ENCODE peak calls at places on chromosomes 11 and 22, in ten cellular contexts. H is PC-3, J is SK-N-SH, R is neuronal stem cell, M is astrocyte, Z is GM23248, L is OCI-LY7, Y is mammary epithelial cell, B is A549, N is IMR-90. D is an unnamed sample.
A peak's percentile ranks its signal among the peaks of the same experiment; 100 is the strongest.

GRCh38 chr11:9362393-9362863 is 22.0 kb upstream of the IPO7 start:
- DNase-seq in H (no peak), Y (no peak), M (no peak), Z (peak; percentile 24), L (no peak), B (no peak), R (no peak), N (no peak), J (peak; percentile 57), D (no peak)

GRCh38 chr11:83156150-83156995 is 558 bp upstream of the PCF11 start:
- DNase-seq in M (peak; percentile 99), R (peak; percentile 99), Z (peak; percentile 100), L (peak; percentile 100), B (peak; percentile 100), H (peak; percentile 100), N (peak; percentile 100), J (peak; percentile 93), Y (peak; percentile 100), D (peak; percentile 98)

GRCh38 chr22:41429232-41429945 is 17.2 kb downstream of the TOB2 start:
- DNase-seq in H (no peak), L (no peak), B (no peak), N (no peak), Y (peak; percentile 56), J (no peak), Z (peak; percentile 27), M (no peak), R (no peak), D (no peak)

GRCh38 chr11:27282806-27283205 is 80.2 kb downstream of the CCDC34 start:
- DNase-seq in B (peak; percentile 45), H (no peak), J (no peak), Z (peak; percentile 49), R (no peak), N (no peak), M (peak; percentile 78), Y (no peak), L (no peak), D (no peak)

GRCh38 chr11:35142481-35143207 is 3.7 kb downstream of the CD44 start:
- DNase-seq in R (no peak), Y (peak; percentile 77), N (peak; percentile 82), Z (peak; percentile 88), B (no peak), L (peak; percentile 43), M (peak; percentile 87), J (no peak), H (peak; percentile 83), D (no peak)

GRCh38 chr11:94655951-94656350 is 88.8 kb downstream of the PIWIL4 start:
- DNase-seq in H (no peak), N (no peak), Y (no peak), R (no peak), M (no peak), Z (no peak), L (no peak), J (no peak), B (no peak), D (no peak)

GRCh38 chr11:46492540-46492939 is 101.0 kb upstream of the CHRM4 start:
- DNase-seq in M (no peak), Z (peak; percentile 39), R (no peak), H (no peak), B (no peak), J (no peak), Y (no peak), L (no peak), N (no peak), D (no peak)

GRCh38 chr22:46031561-46031960 is 54.6 kb upstream of the WNT7B start:
- DNase-seq in J (no peak), L (no peak), Z (no peak), N (no peak), H (no peak), Y (no peak), B (no peak), R (no peak), M (no peak), D (no peak)

DNA sequence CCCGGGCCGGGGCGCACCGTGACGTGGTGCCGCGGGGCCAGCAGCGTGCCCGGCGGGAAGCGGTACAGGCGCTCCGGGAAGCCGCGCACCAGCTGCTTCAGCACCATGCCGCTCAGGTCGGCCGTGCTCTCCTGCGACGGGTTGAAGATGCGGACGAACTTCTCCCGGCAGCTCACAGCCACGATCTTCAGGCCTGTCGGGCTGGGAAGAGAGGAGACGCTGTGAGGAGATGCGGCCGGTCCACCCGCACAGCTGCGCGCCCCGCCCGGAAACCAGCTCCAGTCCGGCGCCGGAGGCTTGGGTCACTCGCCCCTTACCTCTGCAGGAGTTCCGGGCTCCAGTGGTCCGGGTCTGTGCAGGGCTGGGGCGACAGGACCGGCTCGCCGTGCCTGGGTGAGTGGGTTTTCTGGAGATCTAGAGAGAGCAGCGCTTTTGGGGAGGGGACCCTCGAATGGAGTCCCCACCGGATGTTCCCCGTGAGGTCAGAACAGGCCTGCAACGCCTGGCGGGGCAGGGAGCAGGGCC is 4.3 kb downstream of the LMNTD2 start:
- DNase-seq in Y (no peak), H (no peak), Z (peak; percentile 49), J (no peak), B (no peak), N (no peak), M (no peak), R (no peak), L (no peak), D (no peak)
- H3K4me3 ChIP-seq in Y (no peak overlapping the region), H (no peak overlapping the region), Z (no peak overlapping the region), J (peak overlapping the region; percentile 53), B (no peak overlapping the region), N (no peak overlapping the region), M (no peak overlapping the region), R (no peak overlapping the region), L (no peak overlapping the region), D (no peak overlapping the region)

GRCh38 chr22:42920101-42920820 is 63.2 kb upstream of the ARFGAP3 start:
- DNase-seq in N (peak; percentile 39), Y (peak; percentile 55), Z (peak; percentile 93), M (peak; percentile 52), J (no peak), L (no peak), R (no peak), B (peak; percentile 35), H (no peak), D (no peak)

GRCh38 chr22:42921301-42921700 is 64.2 kb upstream of the ARFGAP3 start:
- DNase-seq in H (no peak), M (no peak), L (no peak), N (no peak), Z (peak; percentile 59), J (no peak), R (no peak), Y (no peak), B (no peak), D (no peak)

GRCh38 chr22:42918500-42918899 is 61.4 kb upstream of the ARFGAP3 start:
- DNase-seq in H (no peak), Y (peak; percentile 90), Z (no peak), M (no peak), N (no peak), R (no peak), L (no peak), B (no peak), J (no peak), D (no peak)

GRCh38 chr22:42915980-42916765 is 59.1 kb upstream of the ARFGAP3 start:
- DNase-seq in Y (no peak), R (no peak), J (no peak), M (no peak), Z (no peak), H (no peak), B (no peak), L (no peak), N (no peak), D (no peak)

GRCh38 chr22:42919199-42919598 is 62.1 kb upstream of the ARFGAP3 start:
- DNase-seq in Z (peak; percentile 72), L (no peak), Y (peak; percentile 44), B (peak; percentile 22), N (no peak), R (no peak), M (peak; percentile 20), H (peak; percentile 44), J (no peak), D (no peak)
- H3K4me2 ChIP-seq in Z (peak overlapping the region; percentile 14), L (no peak overlapping the region), Y (peak overlapping the region; percentile 73), B (peak overlapping the region; percentile 65), N (no peak overlapping the region), R (no peak overlapping the region), M (no peak overlapping the region), H (no peak overlapping the region), J (no peak overlapping the region), D (no peak overlapping the region)

DNA sequence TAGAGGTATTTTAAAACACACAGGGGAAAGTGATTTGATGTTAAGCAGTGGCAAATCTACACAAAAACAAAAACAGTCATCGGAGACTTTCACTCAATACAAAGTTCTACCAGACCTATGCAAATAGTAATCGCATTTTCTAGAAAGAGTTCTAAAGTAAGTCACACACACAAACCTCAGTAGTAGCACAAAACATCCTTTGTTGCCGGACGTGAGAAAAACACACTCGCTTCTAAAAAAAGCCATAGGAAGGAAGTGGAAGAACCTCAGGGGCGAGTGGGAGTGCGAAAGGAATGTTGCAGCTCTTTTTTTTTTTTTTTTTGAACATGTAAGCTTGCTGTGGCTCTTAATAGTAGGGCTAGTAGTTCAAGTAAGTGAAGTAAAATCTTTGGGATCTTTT is 88.9 kb downstream of the MAML2 start:
- DNase-seq in H (no peak), N (peak; percentile 75), R (no peak), J (no peak), M (peak; percentile 88), B (no peak), Y (peak; percentile 65), L (peak; percentile 42), Z (peak; percentile 65), D (peak; percentile 58)
- H3K4me1 ChIP-seq in H (peaks cover 22% of the 10 kb centered on the region), N (peaks cover 16% of the 10 kb centered on the region), R (peaks cover 11% of the 10 kb centered on the region), J (peaks cover 54% of the 10 kb centered on the region), M (peaks cover 24% of the 10 kb centered on the region), B (peaks cover 13% of the 10 kb centered on the region), Y (peaks cover 32% of the 10 kb centered on the region), L (peaks cover 60% of the 10 kb centered on the region), Z (peaks cover 53% of the 10 kb centered on the region), D (peaks cover 58% of the 10 kb centered on the region)

GRCh38 chr11:120208012-120208441 is 2.8 kb upstream of the OAF start:
- DNase-seq in N (no peak), L (no peak), H (no peak), Y (no peak), J (no peak), B (no peak), M (no peak), R (no peak), Z (no peak), D (no peak)

GRCh38 chr11:120207517-120207916 is 3.3 kb upstream of the OAF start:
- DNase-seq in H (no peak), L (no peak), R (no peak), Y (no peak), M (no peak), Z (no peak), N (no peak), B (no peak), J (no peak), D (no peak)

GRCh38 chr11:120203626-120204025 is 7.2 kb upstream of the OAF start:
- DNase-seq in Z (no peak), L (no peak), H (no peak), N (no peak), J (no peak), R (no peak), Y (no peak), B (no peak), M (no peak), D (no peak)

GRCh38 chr11:120208777-120209176 is 2.1 kb upstream of the OAF start:
- DNase-seq in M (peak; percentile 60), R (no peak), H (peak; percentile 79), B (peak; percentile 44), Y (peak; percentile 79), J (no peak), Z (peak; percentile 85), L (no peak), N (peak; percentile 75), D (no peak)

DNA sequence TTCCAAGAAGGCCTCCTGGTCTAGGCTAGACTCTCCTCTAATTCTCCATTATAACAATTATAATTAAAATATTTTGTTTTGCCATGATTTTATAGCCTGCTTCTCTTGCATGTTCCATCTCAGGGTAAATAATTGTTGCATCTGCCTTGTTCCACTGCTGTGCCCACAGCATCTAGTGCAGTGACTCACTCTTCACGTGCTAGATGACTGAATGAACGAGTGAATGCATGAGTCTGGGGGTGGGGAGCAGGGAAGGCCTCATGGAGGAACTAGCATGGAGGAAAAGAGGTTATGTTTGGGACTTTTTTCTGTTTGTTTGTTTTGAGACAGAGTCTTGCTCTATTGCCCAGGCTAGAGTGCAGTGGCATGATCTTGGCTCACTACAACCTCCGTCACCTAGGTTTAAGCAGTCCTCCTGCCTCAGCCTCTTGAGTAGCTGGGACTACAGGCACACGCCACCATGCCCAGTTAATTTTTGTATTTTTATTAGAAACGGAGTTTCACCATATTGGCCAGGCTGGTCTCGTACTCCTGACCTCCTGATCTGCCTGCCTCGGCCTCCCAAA is 5.2 kb upstream of the OAF start:
- DNase-seq in M (peak; percentile 56), Z (peak; percentile 91), R (no peak), J (no peak), H (peak; percentile 64), N (peak; percentile 86), B (peak; percentile 10), Y (peak; percentile 81), L (no peak), D (no peak)
- H3K4me3 ChIP-seq in M (no peak overlapping the region), Z (no peak overlapping the region), R (no peak overlapping the region), J (no peak overlapping the region), H (no peak overlapping the region), N (no peak overlapping the region), B (no peak overlapping the region), Y (no peak overlapping the region), L (no peak overlapping the region), D (no peak overlapping the region)